ENCODE peak calls at places on chromosomes 4 and X, in four cellular contexts. One of them, this sample, is unnamed.
A peak's percentile ranks its signal among the peaks of the same experiment; 100 is the strongest.

GRCh38 chr4:101807351-101807750 is 16.8 kb downstream of the BANK1 start:
- DNase-seq in left lung: no peak
- DNase-seq in cardiac muscle cell: no peak
- DNase-seq in IMR-90: no peak
- DNase-seq in this sample: no peak

GRCh38 chrX:153469811-153470410 is 465 bp downstream of the HAUS7 start:
- DNase-seq in left lung: no peak
- DNase-seq in cardiac muscle cell: peak; percentile 23
- DNase-seq in IMR-90: peak; percentile 8
- DNase-seq in this sample: peak; percentile 73

GRCh38 chr4:47543331-47543730 is 58.3 kb downstream of the ATP10D start:
- DNase-seq in left lung: no peak
- DNase-seq in cardiac muscle cell: no peak
- DNase-seq in IMR-90: peak; percentile 23
- DNase-seq in this sample: no peak

GRCh38 chr4:122602277-122603142 is 18.4 kb downstream of the IL21 start:
- DNase-seq in left lung: no peak
- DNase-seq in cardiac muscle cell: peak; percentile 72
- DNase-seq in IMR-90: peak; percentile 54
- DNase-seq in this sample: peak; percentile 54

GRCh38 chr4:20832821-20833220 is 132.6 kb downstream of the PACRGL start:
- DNase-seq in left lung: no peak
- DNase-seq in cardiac muscle cell: peak; percentile 32
- DNase-seq in IMR-90: peak; percentile 0
- DNase-seq in this sample: no peak

GRCh38 chr4:30755306-30755705 is 35.1 kb downstream of the PCDH7 start:
- DNase-seq in left lung: no peak
- DNase-seq in cardiac muscle cell: no peak
- DNase-seq in IMR-90: no peak
- DNase-seq in this sample: no peak

GRCh38 chrX:110852180-110852579 is 56.6 kb upstream of the CHRDL1 start:
- DNase-seq in left lung: no peak
- DNase-seq in cardiac muscle cell: peak; percentile 26
- DNase-seq in IMR-90: peak; percentile 5
- DNase-seq in this sample: peak; percentile 61

GRCh38 chr4:113745724-113746123 is 15.8 kb downstream of the CAMK2D start:
- DNase-seq in left lung: no peak
- DNase-seq in cardiac muscle cell: no peak
- DNase-seq in IMR-90: no peak
- DNase-seq in this sample: no peak

GRCh38 chrX:131067846-131068745 is 9.9 kb downstream of the ARHGAP36 start:
- DNase-seq in left lung: no peak
- DNase-seq in cardiac muscle cell: no peak
- DNase-seq in IMR-90: no peak
- DNase-seq in this sample: peak; percentile 80

GRCh38 chrX:153970398-153971123 is 1.1 kb downstream of the HCFC1 start:
- DNase-seq in left lung: peak; percentile 52
- DNase-seq in cardiac muscle cell: peak; percentile 78
- DNase-seq in IMR-90: peak; percentile 71
- DNase-seq in this sample: peak; percentile 79

GRCh38 chr4:94831607-94832006 is 73.9 kb downstream of the BMPR1B start:
- DNase-seq in left lung: no peak
- DNase-seq in cardiac muscle cell: no peak
- DNase-seq in IMR-90: no peak
- DNase-seq in this sample: no peak

GRCh38 chr4:156374069-156374468 is 420.4 kb upstream of the CTSO start:
- DNase-seq in left lung: no peak
- DNase-seq in cardiac muscle cell: no peak
- DNase-seq in IMR-90: no peak
- DNase-seq in this sample: no peak

GRCh38 chr4:47490550-47490949 is 5.5 kb downstream of the ATP10D start:
- DNase-seq in left lung: no peak
- DNase-seq in cardiac muscle cell: peak; percentile 45
- DNase-seq in IMR-90: no peak
- DNase-seq in this sample: peak; percentile 72

GRCh38 chr4:95779447-95779846 is 60.4 kb upstream of the PDHA2 start:
- DNase-seq in left lung: no peak
- DNase-seq in cardiac muscle cell: no peak
- DNase-seq in IMR-90: no peak
- DNase-seq in this sample: no peak

GRCh38 chr4:94446386-94446785 is 5.4 kb upstream of the PDLIM5 start:
- DNase-seq in left lung: no peak
- DNase-seq in cardiac muscle cell: peak; percentile 91
- DNase-seq in IMR-90: peak; percentile 95
- DNase-seq in this sample: no peak

GRCh38 chrX:70433848-70434351 is 10.7 kb upstream of the DLG3 start:
- DNase-seq in left lung: peak; percentile 76
- DNase-seq in cardiac muscle cell: peak; percentile 64
- DNase-seq in IMR-90: peak; percentile 31
- DNase-seq in this sample: peak; percentile 90

GRCh38 chrX:156001001-156001666 is 3.6 kb downstream of the IL9R start:
- DNase-seq in left lung: no peak
- DNase-seq in cardiac muscle cell: no peak
- DNase-seq in IMR-90: no peak
- DNase-seq in this sample: no peak

GRCh38 chr4:6385288-6385687 is 87.1 kb downstream of the PPP2R2C start:
- DNase-seq in left lung: no peak
- DNase-seq in cardiac muscle cell: no peak
- DNase-seq in IMR-90: no peak
- DNase-seq in this sample: no peak

GRCh38 chr4:70992354-70992753 is 1.1 kb upstream of the DCK start:
- DNase-seq in left lung: no peak
- DNase-seq in cardiac muscle cell: no peak
- DNase-seq in IMR-90: no peak
- DNase-seq in this sample: peak; percentile 62

GRCh38 chr4:100962698-100963097 is 384.6 kb downstream of the PPP3CA start:
- DNase-seq in left lung: no peak
- DNase-seq in cardiac muscle cell: no peak
- DNase-seq in IMR-90: no peak
- DNase-seq in this sample: no peak

GRCh38 chr4:56742080-56742871 is 61.2 kb upstream of the HOPX start:
- DNase-seq in left lung: no peak
- DNase-seq in cardiac muscle cell: peak; percentile 34
- DNase-seq in IMR-90: peak; percentile 19
- DNase-seq in this sample: no peak

GRCh38 chr4:8515316-8516060 is 64.7 kb upstream of the GPR78 start:
- DNase-seq in left lung: no peak
- DNase-seq in cardiac muscle cell: peak; percentile 44
- DNase-seq in IMR-90: peak; percentile 66
- DNase-seq in this sample: no peak

GRCh38 chrX:131827935-131828334 is 195.2 kb upstream of the STK26 start:
- DNase-seq in left lung: no peak
- DNase-seq in cardiac muscle cell: peak; percentile 25
- DNase-seq in IMR-90: no peak
- DNase-seq in this sample: peak; percentile 78

GRCh38 chrX:70504772-70505450 is 60.3 kb downstream of the DLG3 start:
- DNase-seq in left lung: no peak
- DNase-seq in cardiac muscle cell: no peak
- DNase-seq in IMR-90: no peak
- DNase-seq in this sample: no peak

GRCh38 chrX:50838820-50839600 is 25.0 kb upstream of the SHROOM4 start:
- DNase-seq in left lung: no peak
- DNase-seq in cardiac muscle cell: peak; percentile 52
- DNase-seq in IMR-90: no peak
- DNase-seq in this sample: no peak

GRCh38 chrX:8730812-8731578 is 942 bp downstream of the ANOS1 start:
- DNase-seq in left lung: no peak
- DNase-seq in cardiac muscle cell: no peak
- DNase-seq in IMR-90: no peak
- DNase-seq in this sample: no peak

GRCh38 chrX:154136627-154137161 is 7.3 kb upstream of the OPN1LW start:
- DNase-seq in left lung: peak; percentile 51
- DNase-seq in cardiac muscle cell: peak; percentile 68
- DNase-seq in IMR-90: peak; percentile 25
- DNase-seq in this sample: peak; percentile 93

GRCh38 chr4:7944568-7945220 is 5.0 kb upstream of the AFAP1 start:
- DNase-seq in left lung: no peak
- DNase-seq in cardiac muscle cell: no peak
- DNase-seq in IMR-90: peak; percentile 54
- DNase-seq in this sample: no peak

GRCh38 chr4:118904935-118905334 is 16.3 kb downstream of the SYNPO2 start:
- DNase-seq in left lung: no peak
- DNase-seq in cardiac muscle cell: peak; percentile 74
- DNase-seq in IMR-90: peak; percentile 17
- DNase-seq in this sample: no peak

GRCh38 chrX:43559643-43560042 is 96.5 kb upstream of the MAOA start:
- DNase-seq in left lung: peak; percentile 33
- DNase-seq in cardiac muscle cell: peak; percentile 61
- DNase-seq in IMR-90: peak; percentile 2
- DNase-seq in this sample: peak; percentile 91

GRCh38 chr4:75494563-75494962 is 19.6 kb downstream of the RCHY1 start:
- DNase-seq in left lung: no peak
- DNase-seq in cardiac muscle cell: peak; percentile 82
- DNase-seq in IMR-90: peak; percentile 84
- DNase-seq in this sample: no peak

GRCh38 chr4:106587558-106587957 is 219.0 kb upstream of the GIMD1 start:
- DNase-seq in left lung: no peak
- DNase-seq in cardiac muscle cell: peak; percentile 40
- DNase-seq in IMR-90: peak; percentile 67
- DNase-seq in this sample: no peak

GRCh38 chr4:139210486-139210885 is 33.5 kb upstream of the ELF2 start:
- DNase-seq in left lung: no peak
- DNase-seq in cardiac muscle cell: no peak
- DNase-seq in IMR-90: no peak
- DNase-seq in this sample: no peak

GRCh38 chr4:183157215-183157614 is 58.2 kb downstream of the WWC2 start:
- DNase-seq in left lung: no peak
- DNase-seq in cardiac muscle cell: no peak
- DNase-seq in IMR-90: no peak
- DNase-seq in this sample: no peak

GRCh38 chr4:151540728-151541437 is 131.9 kb downstream of the FHIP1A start:
- DNase-seq in left lung: no peak
- DNase-seq in cardiac muscle cell: peak; percentile 87
- DNase-seq in IMR-90: peak; percentile 86
- DNase-seq in this sample: no peak

GRCh38 chr4:122224348-122224747 is 72.2 kb downstream of the BLTP1 start:
- DNase-seq in left lung: no peak
- DNase-seq in cardiac muscle cell: peak; percentile 21
- DNase-seq in IMR-90: peak; percentile 22
- DNase-seq in this sample: peak; percentile 52

GRCh38 chrX:46642145-46642544 is 68.6 kb downstream of the CHST7 start:
- DNase-seq in left lung: no peak
- DNase-seq in cardiac muscle cell: peak; percentile 62
- DNase-seq in IMR-90: peak; percentile 17
- DNase-seq in this sample: no peak
- TF ChIP-seq CTCF in left lung: peak; percentile 31
- TF ChIP-seq CTCF in cardiac muscle cell: peak; percentile 38
- TF ChIP-seq CTCF in IMR-90: peak; percentile 35
- TF ChIP-seq CTCF in this sample: peak; percentile 64

GRCh38 chrX:74421181-74422028 is at the start of gene SLC16A2:
- DNase-seq in left lung: peak; percentile 68
- DNase-seq in cardiac muscle cell: peak; percentile 89
- DNase-seq in IMR-90: peak; percentile 79
- DNase-seq in this sample: peak; percentile 85

GRCh38 chrX:74419861-74420193 is 1.5 kb upstream of the SLC16A2 start:
- DNase-seq in left lung: no peak
- DNase-seq in cardiac muscle cell: no peak
- DNase-seq in IMR-90: no peak
- DNase-seq in this sample: no peak

GRCh38 chrX:74422029-74422352 is 698 bp downstream of the SLC16A2 start:
- DNase-seq in left lung: no peak
- DNase-seq in cardiac muscle cell: no peak
- DNase-seq in IMR-90: no peak
- DNase-seq in this sample: no peak

GRCh38 chrX:74422576-74423288 is 1.4 kb downstream of the SLC16A2 start:
- DNase-seq in left lung: peak; percentile 45
- DNase-seq in cardiac muscle cell: peak; percentile 78
- DNase-seq in IMR-90: peak; percentile 66
- DNase-seq in this sample: peak; percentile 87

GRCh38 chrX:74420194-74421035 is 878 bp upstream of the SLC16A2 start:
- DNase-seq in left lung: peak; percentile 64
- DNase-seq in cardiac muscle cell: peak; percentile 76
- DNase-seq in IMR-90: peak; percentile 48
- DNase-seq in this sample: peak; percentile 90
- H3K4me1 ChIP-seq in left lung: no peaks in the 10 kb centered on the region
- H3K4me1 ChIP-seq in cardiac muscle cell: no peaks in the 10 kb centered on the region
- H3K4me1 ChIP-seq in IMR-90: peaks cover 4% of the 10 kb centered on the region
- H3K4me1 ChIP-seq in this sample: no peaks in the 10 kb centered on the region

GRCh38 chrX:11481035-11481434 is 184.7 kb downstream of the ARHGAP6 start:
- DNase-seq in left lung: no peak
- DNase-seq in cardiac muscle cell: peak; percentile 56
- DNase-seq in IMR-90: peak; percentile 37
- DNase-seq in this sample: no peak
- H3K27ac ChIP-seq in left lung: no peak overlapping the region
- H3K27ac ChIP-seq in cardiac muscle cell: no peak overlapping the region
- H3K27ac ChIP-seq in IMR-90: no peak overlapping the region
- H3K27ac ChIP-seq in this sample: no peak overlapping the region

GRCh38 chrX:24498181-24498580 is 33.1 kb downstream of the PDK3 start:
- DNase-seq in left lung: no peak
- DNase-seq in cardiac muscle cell: peak; percentile 30
- DNase-seq in IMR-90: no peak
- DNase-seq in this sample: peak; percentile 61

GRCh38 chrX:24493740-24494543 is 28.9 kb downstream of the PDK3 start:
- DNase-seq in left lung: no peak
- DNase-seq in cardiac muscle cell: no peak
- DNase-seq in IMR-90: no peak
- DNase-seq in this sample: peak; percentile 67

GRCh38 chrX:24494544-24495113 is 29.5 kb downstream of the PDK3 start:
- DNase-seq in left lung: no peak
- DNase-seq in cardiac muscle cell: peak; percentile 84
- DNase-seq in IMR-90: peak; percentile 80
- DNase-seq in this sample: no peak

GRCh38 chrX:24495700-24496099 is 30.6 kb downstream of the PDK3 start:
- DNase-seq in left lung: no peak
- DNase-seq in cardiac muscle cell: no peak
- DNase-seq in IMR-90: no peak
- DNase-seq in this sample: no peak

GRCh38 chrX:24498975-24499374 is 33.9 kb downstream of the PDK3 start:
- DNase-seq in left lung: no peak
- DNase-seq in cardiac muscle cell: peak; percentile 14
- DNase-seq in IMR-90: peak; percentile 11
- DNase-seq in this sample: no peak
- TF ChIP-seq CTCF in left lung: peak; percentile 56
- TF ChIP-seq CTCF in cardiac muscle cell: peak; percentile 35
- TF ChIP-seq CTCF in IMR-90: peak; percentile 50
- TF ChIP-seq CTCF in this sample: peak; percentile 79

GRCh38 chrX:1477801-1478458 is 25.2 kb upstream of the ASMTL start:
- DNase-seq in left lung: no peak
- DNase-seq in cardiac muscle cell: no peak
- DNase-seq in IMR-90: no peak
- DNase-seq in this sample: no peak

GRCh38 chrX:1476682-1477081 is 24.0 kb upstream of the ASMTL start:
- DNase-seq in left lung: no peak
- DNase-seq in cardiac muscle cell: no peak
- DNase-seq in IMR-90: no peak
- DNase-seq in this sample: no peak

GRCh38 chrX:1481636-1482529 is 29.2 kb upstream of the ASMTL start:
- DNase-seq in left lung: peak; percentile 81
- DNase-seq in cardiac muscle cell: peak; percentile 85
- DNase-seq in IMR-90: peak; percentile 76
- DNase-seq in this sample: peak; percentile 84

GRCh38 chrX:1477229-1477628 is 24.5 kb upstream of the ASMTL start:
- DNase-seq in left lung: no peak
- DNase-seq in cardiac muscle cell: no peak
- DNase-seq in IMR-90: no peak
- DNase-seq in this sample: no peak

GRCh38 chrX:1480082-1480785 is 27.5 kb upstream of the ASMTL start:
- DNase-seq in left lung: no peak
- DNase-seq in cardiac muscle cell: no peak
- DNase-seq in IMR-90: no peak
- DNase-seq in this sample: no peak
- H3K4me1 ChIP-seq in left lung: no peaks in the 10 kb centered on the region
- H3K4me1 ChIP-seq in cardiac muscle cell: no peaks in the 10 kb centered on the region
- H3K4me1 ChIP-seq in IMR-90: no peaks in the 10 kb centered on the region
- H3K4me1 ChIP-seq in this sample: no peaks in the 10 kb centered on the region